ENCODE peak calls at places on chromosome 4, in eight cellular contexts. One of them, this sample, is unnamed.
A peak's percentile ranks its signal among the peaks of the same experiment; 100 is the strongest.

GRCh38 chr4:108247511-108248088 is 78.9 kb upstream of the LEF1 start:
- DNase-seq in germinal center: no peak
- DNase-seq in Peyer's patch: no peak
- DNase-seq in foreskin fibroblast: no peak
- DNase-seq in activated CD8-positive, alpha-beta memory T cell treated with anti-CD3 and anti-CD28 coated beads for 24 hours: no peak
- DNase-seq in ELR: no peak
- DNase-seq in non-pigmented ciliary epithelial cell: no peak
- DNase-seq in RWPE1: no peak
- DNase-seq in this sample: no peak

GRCh38 chr4:27916432-27917184 is 1056.0 kb downstream of the STIM2 start:
- DNase-seq in non-pigmented ciliary epithelial cell: no peak
- DNase-seq in foreskin fibroblast: no peak
- DNase-seq in RWPE1: no peak
- DNase-seq in activated CD8-positive, alpha-beta memory T cell treated with anti-CD3 and anti-CD28 coated beads for 24 hours: no peak
- DNase-seq in ELR: no peak
- DNase-seq in Peyer's patch: no peak
- DNase-seq in germinal center: no peak
- DNase-seq in this sample: peak; percentile 17

GRCh38 chr4:84967292-84967651 is 782 bp upstream of the WDFY3 start:
- DNase-seq in ELR: peak; percentile 46
- DNase-seq in germinal center: no peak
- DNase-seq in RWPE1: no peak
- DNase-seq in activated CD8-positive, alpha-beta memory T cell treated with anti-CD3 and anti-CD28 coated beads for 24 hours: no peak
- DNase-seq in Peyer's patch: no peak
- DNase-seq in foreskin fibroblast: no peak
- DNase-seq in non-pigmented ciliary epithelial cell: no peak
- DNase-seq in this sample: peak; percentile 28

GRCh38 chr4:169286562-169287301 is 16.0 kb upstream of the SH3RF1 start:
- DNase-seq in ELR: peak; percentile 18
- DNase-seq in activated CD8-positive, alpha-beta memory T cell treated with anti-CD3 and anti-CD28 coated beads for 24 hours: no peak
- DNase-seq in foreskin fibroblast: no peak
- DNase-seq in non-pigmented ciliary epithelial cell: no peak
- DNase-seq in Peyer's patch: no peak
- DNase-seq in RWPE1: no peak
- DNase-seq in germinal center: peak; percentile 48
- DNase-seq in this sample: no peak

GRCh38 chr4:143195581-143195980 is 10.9 kb downstream of the USP38 start:
- DNase-seq in foreskin fibroblast: no peak
- DNase-seq in RWPE1: no peak
- DNase-seq in activated CD8-positive, alpha-beta memory T cell treated with anti-CD3 and anti-CD28 coated beads for 24 hours: no peak
- DNase-seq in Peyer's patch: no peak
- DNase-seq in germinal center: no peak
- DNase-seq in ELR: no peak
- DNase-seq in non-pigmented ciliary epithelial cell: no peak
- DNase-seq in this sample: no peak

GRCh38 chr4:119785963-119786362 is 157.4 kb upstream of the PDE5A start:
- DNase-seq in ELR: peak; percentile 45
- DNase-seq in foreskin fibroblast: no peak
- DNase-seq in activated CD8-positive, alpha-beta memory T cell treated with anti-CD3 and anti-CD28 coated beads for 24 hours: no peak
- DNase-seq in RWPE1: peak; percentile 9
- DNase-seq in non-pigmented ciliary epithelial cell: no peak
- DNase-seq in Peyer's patch: no peak
- DNase-seq in germinal center: no peak
- DNase-seq in this sample: no peak

GRCh38 chr4:118850813-118851173 is 14.9 kb upstream of the SEC24D start:
- DNase-seq in RWPE1: no peak
- DNase-seq in non-pigmented ciliary epithelial cell: no peak
- DNase-seq in Peyer's patch: no peak
- DNase-seq in activated CD8-positive, alpha-beta memory T cell treated with anti-CD3 and anti-CD28 coated beads for 24 hours: no peak
- DNase-seq in ELR: no peak
- DNase-seq in germinal center: no peak
- DNase-seq in foreskin fibroblast: no peak
- DNase-seq in this sample: no peak

GRCh38 chr4:120517966-120518365 is 404.6 kb downstream of the PRDM5 start:
- DNase-seq in activated CD8-positive, alpha-beta memory T cell treated with anti-CD3 and anti-CD28 coated beads for 24 hours: no peak
- DNase-seq in foreskin fibroblast: peak; percentile 63
- DNase-seq in non-pigmented ciliary epithelial cell: peak; percentile 2
- DNase-seq in RWPE1: peak; percentile 70
- DNase-seq in germinal center: no peak
- DNase-seq in ELR: peak; percentile 89
- DNase-seq in Peyer's patch: no peak
- DNase-seq in this sample: peak; percentile 56

GRCh38 chr4:87961993-87962791 is 13.3 kb upstream of the SPP1 start:
- DNase-seq in RWPE1: no peak
- DNase-seq in foreskin fibroblast: peak; percentile 30
- DNase-seq in ELR: peak; percentile 70
- DNase-seq in non-pigmented ciliary epithelial cell: no peak
- DNase-seq in Peyer's patch: no peak
- DNase-seq in activated CD8-positive, alpha-beta memory T cell treated with anti-CD3 and anti-CD28 coated beads for 24 hours: no peak
- DNase-seq in germinal center: no peak
- DNase-seq in this sample: no peak

GRCh38 chr4:109811707-109812106 is 3.9 kb upstream of the GAR1 start:
- DNase-seq in ELR: no peak
- DNase-seq in activated CD8-positive, alpha-beta memory T cell treated with anti-CD3 and anti-CD28 coated beads for 24 hours: no peak
- DNase-seq in germinal center: no peak
- DNase-seq in foreskin fibroblast: no peak
- DNase-seq in RWPE1: no peak
- DNase-seq in non-pigmented ciliary epithelial cell: no peak
- DNase-seq in Peyer's patch: no peak
- DNase-seq in this sample: no peak

GRCh38 chr4:40826821-40827220 is 77.1 kb downstream of the NSUN7 start:
- DNase-seq in germinal center: no peak
- DNase-seq in activated CD8-positive, alpha-beta memory T cell treated with anti-CD3 and anti-CD28 coated beads for 24 hours: no peak
- DNase-seq in Peyer's patch: no peak
- DNase-seq in foreskin fibroblast: no peak
- DNase-seq in RWPE1: no peak
- DNase-seq in ELR: no peak
- DNase-seq in non-pigmented ciliary epithelial cell: no peak
- DNase-seq in this sample: no peak

GRCh38 chr4:182521006-182521405 is 277.8 kb downstream of the TENM3 start:
- DNase-seq in Peyer's patch: no peak
- DNase-seq in non-pigmented ciliary epithelial cell: no peak
- DNase-seq in germinal center: no peak
- DNase-seq in activated CD8-positive, alpha-beta memory T cell treated with anti-CD3 and anti-CD28 coated beads for 24 hours: no peak
- DNase-seq in foreskin fibroblast: no peak
- DNase-seq in ELR: no peak
- DNase-seq in RWPE1: no peak
- DNase-seq in this sample: no peak

GRCh38 chr4:125676156-125676555 is 361.4 kb downstream of the FAT4 start:
- DNase-seq in activated CD8-positive, alpha-beta memory T cell treated with anti-CD3 and anti-CD28 coated beads for 24 hours: no peak
- DNase-seq in non-pigmented ciliary epithelial cell: no peak
- DNase-seq in germinal center: no peak
- DNase-seq in ELR: no peak
- DNase-seq in foreskin fibroblast: no peak
- DNase-seq in Peyer's patch: no peak
- DNase-seq in RWPE1: no peak
- DNase-seq in this sample: no peak

GRCh38 chr4:5970381-5971076 is 47.7 kb downstream of the C4orf50 start:
- DNase-seq in Peyer's patch: no peak
- DNase-seq in activated CD8-positive, alpha-beta memory T cell treated with anti-CD3 and anti-CD28 coated beads for 24 hours: no peak
- DNase-seq in ELR: no peak
- DNase-seq in germinal center: no peak
- DNase-seq in foreskin fibroblast: no peak
- DNase-seq in RWPE1: no peak
- DNase-seq in non-pigmented ciliary epithelial cell: no peak
- DNase-seq in this sample: no peak

GRCh38 chr4:7285244-7286122 is 93.1 kb downstream of the SORCS2 start:
- DNase-seq in ELR: no peak
- DNase-seq in RWPE1: no peak
- DNase-seq in germinal center: no peak
- DNase-seq in non-pigmented ciliary epithelial cell: no peak
- DNase-seq in Peyer's patch: no peak
- DNase-seq in activated CD8-positive, alpha-beta memory T cell treated with anti-CD3 and anti-CD28 coated beads for 24 hours: no peak
- DNase-seq in foreskin fibroblast: no peak
- DNase-seq in this sample: no peak

GRCh38 chr4:149896428-149896827 is 80.8 kb upstream of the IQCM start:
- DNase-seq in germinal center: no peak
- DNase-seq in RWPE1: peak; percentile 45
- DNase-seq in Peyer's patch: no peak
- DNase-seq in non-pigmented ciliary epithelial cell: no peak
- DNase-seq in foreskin fibroblast: no peak
- DNase-seq in ELR: peak; percentile 60
- DNase-seq in activated CD8-positive, alpha-beta memory T cell treated with anti-CD3 and anti-CD28 coated beads for 24 hours: no peak
- DNase-seq in this sample: no peak

GRCh38 chr4:123546123-123546654 is 149.6 kb downstream of the SPRY1 start:
- DNase-seq in Peyer's patch: no peak
- DNase-seq in non-pigmented ciliary epithelial cell: no peak
- DNase-seq in foreskin fibroblast: no peak
- DNase-seq in ELR: no peak
- DNase-seq in activated CD8-positive, alpha-beta memory T cell treated with anti-CD3 and anti-CD28 coated beads for 24 hours: no peak
- DNase-seq in RWPE1: no peak
- DNase-seq in germinal center: no peak
- DNase-seq in this sample: peak; percentile 43

GRCh38 chr4:127069675-127070074 is 563.1 kb upstream of the INTU start:
- DNase-seq in Peyer's patch: no peak
- DNase-seq in ELR: no peak
- DNase-seq in germinal center: no peak
- DNase-seq in RWPE1: no peak
- DNase-seq in activated CD8-positive, alpha-beta memory T cell treated with anti-CD3 and anti-CD28 coated beads for 24 hours: no peak
- DNase-seq in foreskin fibroblast: peak; percentile 30
- DNase-seq in non-pigmented ciliary epithelial cell: no peak
- DNase-seq in this sample: no peak

GRCh38 chr4:173821851-173822250 is 291.8 kb upstream of the HAND2 start:
- DNase-seq in activated CD8-positive, alpha-beta memory T cell treated with anti-CD3 and anti-CD28 coated beads for 24 hours: no peak
- DNase-seq in Peyer's patch: no peak
- DNase-seq in ELR: no peak
- DNase-seq in RWPE1: no peak
- DNase-seq in non-pigmented ciliary epithelial cell: no peak
- DNase-seq in germinal center: no peak
- DNase-seq in foreskin fibroblast: peak; percentile 21
- DNase-seq in this sample: no peak

GRCh38 chr4:86117781-86118302 is 242.0 kb downstream of the MAPK10 start:
- DNase-seq in Peyer's patch: no peak
- DNase-seq in germinal center: no peak
- DNase-seq in RWPE1: peak; percentile 5
- DNase-seq in non-pigmented ciliary epithelial cell: peak; percentile 81
- DNase-seq in foreskin fibroblast: peak; percentile 56
- DNase-seq in activated CD8-positive, alpha-beta memory T cell treated with anti-CD3 and anti-CD28 coated beads for 24 hours: no peak
- DNase-seq in ELR: peak; percentile 6
- DNase-seq in this sample: no peak

GRCh38 chr4:101818362-101818761 is 27.8 kb downstream of the BANK1 start:
- DNase-seq in germinal center: no peak
- DNase-seq in RWPE1: no peak
- DNase-seq in foreskin fibroblast: no peak
- DNase-seq in activated CD8-positive, alpha-beta memory T cell treated with anti-CD3 and anti-CD28 coated beads for 24 hours: no peak
- DNase-seq in ELR: peak; percentile 27
- DNase-seq in Peyer's patch: no peak
- DNase-seq in non-pigmented ciliary epithelial cell: peak; percentile 52
- DNase-seq in this sample: no peak

GRCh38 chr4:161336016-161336415 is 827.8 kb downstream of the FSTL5 start:
- DNase-seq in germinal center: no peak
- DNase-seq in activated CD8-positive, alpha-beta memory T cell treated with anti-CD3 and anti-CD28 coated beads for 24 hours: no peak
- DNase-seq in RWPE1: no peak
- DNase-seq in foreskin fibroblast: no peak
- DNase-seq in non-pigmented ciliary epithelial cell: no peak
- DNase-seq in ELR: no peak
- DNase-seq in Peyer's patch: no peak
- DNase-seq in this sample: no peak